ENCODE peak calls at places on chromosomes 12 and 14, in eight cellular contexts. I is cardiac fibroblast; K is stimulated activated CD4-positive, alpha-beta T cell treated with anti-CD3 and anti-CD28 coated beads, Interleukin-15, amount 100 ng/mL, for 24 hours; U is cardiac muscle cell; O is NCI-H146; D is dorsolateral prefrontal cortex; H is OCI-M1; S is tibial artery. T is an unnamed sample.

GRCh38 chr12:10069099-10069498 is 29.7 kb downstream of the CLEC1A start:
- DNase-seq in I (no peak), H (peak), D (no peak), S (no peak), U (no peak), K (no peak), O (no peak), T (no peak)

GRCh38 chr12:129903956-129904769 is at the start of gene TMEM132D:
- DNase-seq in O (no peak), K (no peak), U (no peak), S (no peak), H (no peak), I (no peak), D (peak), T (no peak)

GRCh38 chr12:66011731-66012130 is 118.8 kb downstream of the LLPH start:
- DNase-seq in I (peak), H (no peak), K (no peak), U (peak), D (no peak), O (no peak), S (no peak), T (no peak)

GRCh38 chr14:104320611-104321086 is 182.3 kb downstream of the KIF26A start:
- DNase-seq in S (peak), U (no peak), H (no peak), I (no peak), O (no peak), D (no peak), K (no peak), T (no peak)

GRCh38 chr14:59097681-59098080 is 90.8 kb upstream of the DAAM1 start:
- DNase-seq in S (no peak), K (no peak), U (peak), O (no peak), I (peak), H (no peak), D (no peak), T (no peak)

GRCh38 chr14:63663428-63664142 is 21.9 kb upstream of the WDR89 start:
- DNase-seq in H (no peak), I (peak), O (no peak), D (no peak), U (peak), S (no peak), K (no peak), T (no peak)

GRCh38 chr12:114827460-114827859 is 143.5 kb upstream of the TBX3 start:
- DNase-seq in K (no peak), I (no peak), H (no peak), S (no peak), D (no peak), U (no peak), O (no peak), T (no peak)

GRCh38 chr12:21346542-21347205 is 12.0 kb upstream of the SLCO1A2 start:
- DNase-seq in K (no peak), H (peak), D (no peak), I (no peak), S (no peak), U (no peak), O (no peak), T (no peak)

GRCh38 chr12:50689437-50689836 is 74.5 kb upstream of the ATF1 start:
- DNase-seq in U (no peak), H (no peak), S (no peak), O (no peak), I (no peak), K (no peak), D (no peak), T (no peak)

GRCh38 chr12:13956060-13956590 is 25.3 kb downstream of the GRIN2B start:
- DNase-seq in I (no peak), D (peak), U (no peak), K (no peak), S (no peak), O (no peak), H (no peak), T (no peak)

GRCh38 chr12:113988976-113989375 is 22.9 kb upstream of the RBM19 start:
- DNase-seq in O (no peak), U (no peak), H (no peak), K (no peak), S (no peak), I (no peak), D (no peak), T (no peak)

GRCh38 chr12:60494249-60494648 is 898.4 kb downstream of the SLC16A7 start:
- DNase-seq in H (peak), K (no peak), D (no peak), U (peak), I (peak), O (peak), S (no peak), T (no peak)

T was measured in hippocampal formation.